ENCODE peak calls at places on chromosomes 1 and 21, in four cellular contexts. R is astrocyte, K is pancreas, C is adrenal gland. X is an unnamed sample.

GRCh38 chr1:232493869-232494268 is 136.1 kb downstream of the SIPA1L2 start:
- DNase-seq in K (no peak), R (no peak), C (no peak), X (no peak)

GRCh38 chr1:24400065-24400464 is 13.5 kb downstream of the STPG1 start:
- DNase-seq in R (no peak), C (no peak), K (no peak), X (no peak)

GRCh38 chr1:226809785-226810571 is 60.4 kb upstream of the PSEN2 start:
- DNase-seq in K (no peak), R (peak), C (no peak), X (no peak)

GRCh38 chr1:63317007-63317813 is 5.2 kb upstream of the FOXD3 start:
- DNase-seq in R (no peak), C (peak), K (peak), X (peak)

GRCh38 chr1:178086294-178087255 is 7.3 kb upstream of the RASAL2 start:
- DNase-seq in R (peak), C (no peak), K (no peak), X (peak)

GRCh38 chr1:15788624-15789301 is 18.7 kb downstream of the UQCRHL start:
- DNase-seq in K (no peak), C (no peak), R (peak), X (peak)

GRCh38 chr21:42674351-42674940 is 21.0 kb downstream of the PDE9A start:
- DNase-seq in K (no peak), R (no peak), C (no peak), X (no peak)

GRCh38 chr1:235454021-235454420 is 50.2 kb downstream of the B3GALNT2 start:
- DNase-seq in C (no peak), K (no peak), R (no peak), X (no peak)

GRCh38 chr1:71494163-71494562 is 413.3 kb upstream of the ZRANB2 start:
- DNase-seq in C (no peak), K (no peak), R (no peak), X (no peak)

GRCh38 chr1:185008746-185009360 is 34.5 kb upstream of the NIBAN1 start:
- DNase-seq in C (no peak), R (no peak), K (no peak), X (no peak)

GRCh38 chr1:201636581-201636980 is 97.7 kb downstream of the NAV1 start:
- DNase-seq in R (peak), C (no peak), K (no peak), X (peak)

GRCh38 chr1:212040629-212041028 is 5.1 kb downstream of the DTL start:
- DNase-seq in R (no peak), C (no peak), K (no peak), X (no peak)
- H3K27ac ChIP-seq in R (no peak), C (no peak), K (no peak), X (no peak)

DNA sequence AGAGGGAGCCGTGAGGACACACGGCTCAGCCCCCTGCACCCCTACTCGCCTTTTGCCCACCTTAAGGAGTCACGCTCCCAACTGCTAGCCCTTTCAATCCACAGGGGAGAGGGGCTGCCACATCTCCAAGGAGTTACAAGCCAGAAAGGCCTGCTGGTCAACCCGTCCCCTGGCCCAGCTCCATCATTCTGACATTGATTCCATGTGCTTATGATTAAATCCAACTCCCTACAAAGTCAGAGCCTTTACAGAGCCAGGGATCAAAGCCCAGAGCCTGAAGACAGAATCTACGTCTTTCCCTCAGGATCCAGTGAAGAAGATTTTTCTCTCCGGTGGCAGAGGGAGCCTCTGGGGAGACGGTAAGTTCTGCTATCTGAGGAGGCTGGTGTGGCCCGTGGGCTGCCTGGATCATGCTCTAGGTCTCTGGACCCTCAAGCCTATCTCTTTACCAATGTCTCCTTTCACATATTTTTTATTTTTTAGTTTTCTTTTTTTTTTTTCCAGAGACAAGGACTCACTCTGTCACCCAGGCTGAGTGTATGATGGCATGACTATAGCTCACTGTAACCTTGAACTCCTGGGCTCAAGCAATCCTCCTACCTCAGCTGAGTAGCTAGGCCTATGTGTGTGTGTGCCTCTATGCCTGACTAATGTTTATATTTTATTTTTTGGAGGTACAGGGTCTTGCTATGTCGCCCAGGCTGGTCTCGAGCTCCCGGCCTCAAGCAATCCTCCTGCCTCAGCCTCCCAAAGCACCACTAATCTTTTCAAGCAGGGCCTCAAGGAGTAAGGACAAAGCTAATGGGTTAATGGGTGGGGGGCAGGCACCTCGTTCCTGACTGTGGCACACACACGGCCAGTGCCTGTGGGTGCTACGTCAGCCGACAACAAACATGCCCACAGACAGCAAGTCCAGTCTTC is 61.3 kb downstream of the SLC66A1 start:
- DNase-seq in R (no peak), K (no peak), C (peak), X (no peak)
- TF ChIP-seq CTCF in R (no peak), K (no peak), C (no peak), X (no peak)

GRCh38 chr1:68453060-68453665 is 3.4 kb upstream of the RPE65 start:
- DNase-seq in R (peak), K (no peak), C (no peak), X (no peak)
- H3K4me3 ChIP-seq in R (no peak), K (no peak), C (no peak), X (no peak)

GRCh38 chr1:219463629-219464028 is 149.3 kb downstream of the ZC3H11B start:
- DNase-seq in K (no peak), C (no peak), R (no peak), X (no peak)

GRCh38 chr1:219461891-219462528 is 150.9 kb downstream of the ZC3H11B start:
- DNase-seq in K (no peak), R (no peak), C (no peak), X (no peak)

GRCh38 chr1:219465247-219466093 is 147.4 kb downstream of the ZC3H11B start:
- DNase-seq in C (no peak), R (peak), K (no peak), X (no peak)

GRCh38 chr1:219459321-219460105 is 153.4 kb downstream of the ZC3H11B start:
- DNase-seq in K (no peak), C (no peak), R (no peak), X (no peak)

DNA sequence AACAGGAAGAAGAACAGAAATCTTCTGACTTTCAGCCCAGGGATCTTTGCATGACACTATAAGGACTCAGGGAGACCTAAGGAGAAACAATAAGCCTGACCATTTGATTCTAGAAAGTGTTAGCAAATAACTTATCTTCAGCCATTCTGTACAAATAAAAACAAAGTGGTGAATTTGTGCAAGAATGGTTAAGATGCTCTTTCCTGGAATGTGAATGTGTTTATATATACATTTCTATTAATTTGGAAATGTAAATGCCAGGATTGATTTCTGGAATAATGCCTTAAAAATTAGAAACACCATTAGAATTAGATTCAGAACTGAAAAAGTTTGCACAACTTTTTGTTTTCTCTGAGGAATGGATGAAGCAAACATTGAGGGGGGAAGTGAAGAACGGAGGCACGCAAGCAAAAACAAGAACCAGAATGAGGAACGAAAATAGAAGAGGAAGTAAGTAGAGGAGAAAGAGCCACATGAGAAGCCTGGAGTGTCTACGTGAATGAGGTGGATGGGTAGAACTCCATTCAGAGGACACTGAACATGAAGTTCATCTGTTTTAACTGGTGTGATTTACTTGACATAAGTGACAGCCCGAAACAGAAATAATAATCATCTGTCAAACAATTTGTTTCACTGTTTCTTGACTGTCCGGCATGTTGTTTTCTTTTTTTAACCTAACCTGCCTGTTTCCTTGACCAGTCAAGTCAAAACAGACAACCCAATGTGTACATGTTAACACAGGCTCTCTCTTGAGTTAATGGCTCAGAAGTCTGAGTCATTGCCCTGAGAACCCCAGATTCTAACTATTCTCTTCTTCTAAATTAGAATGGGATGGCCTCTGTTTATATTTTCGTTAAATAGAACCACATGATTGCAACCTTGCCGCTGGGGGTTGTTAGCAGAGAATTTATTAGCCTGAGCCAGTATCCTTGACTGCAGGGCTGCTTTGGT is 152.1 kb downstream of the ZC3H11B start:
- DNase-seq in C (no peak), R (peak), K (no peak), X (no peak)
- H3K27ac ChIP-seq in C (no peak), R (no peak), K (no peak), X (no peak)

GRCh38 chr1:65948609-65949229 is 156.0 kb downstream of the PDE4B start:
- DNase-seq in R (peak), K (no peak), C (no peak), X (peak)
- TF ChIP-seq CTCF in R (no peak), K (no peak), C (no peak), X (peak)

GRCh38 chr1:39220900-39221870 is 16.7 kb downstream of the MACF1 start:
- DNase-seq in R (no peak), C (no peak), K (no peak), X (no peak)
- H3K4me3 ChIP-seq in R (no peak), C (no peak), K (no peak), X (no peak)

GRCh38 chr1:219296430-219296850 is 122.8 kb downstream of the LYPLAL1 start:
- DNase-seq in K (no peak), C (no peak), R (peak), X (no peak)

GRCh38 chr1:219302697-219303096 is 129.0 kb downstream of the LYPLAL1 start:
- DNase-seq in K (no peak), C (no peak), R (peak), X (no peak)

GRCh38 chr1:219298581-219299148 is 125.0 kb downstream of the LYPLAL1 start:
- DNase-seq in R (peak), K (no peak), C (no peak), X (no peak)

GRCh38 chr1:219296916-219297315 is 123.2 kb downstream of the LYPLAL1 start:
- DNase-seq in K (no peak), C (no peak), R (peak), X (no peak)

GRCh38 chr1:219299420-219299819 is 125.7 kb downstream of the LYPLAL1 start:
- DNase-seq in R (peak), C (no peak), K (no peak), X (no peak)
- H3K27ac ChIP-seq in R (peak), C (no peak), K (no peak), X (no peak)